ENCODE peak calls at places on chromosome 21, in ten cellular contexts. B, A, O, U, G, S, F, W, Y and L are unnamed samples.

GRCh38 chr21:30238168-30238567 is 22.3 kb upstream of the CLDN8 start:
- DNase-seq in B (no peak), A (no peak), O (no peak), U (no peak), G (no peak), S (no peak), F (no peak), W (no peak), Y (no peak), L (no peak)

GRCh38 chr21:15848632-15849031 is 118.8 kb downstream of the USP25 start:
- DNase-seq in B (peak; percentile 83), A (no peak), O (no peak), U (no peak), G (peak; percentile 73), S (peak; percentile 42), F (no peak), W (no peak), Y (peak; percentile 36), L (no peak)

GRCh38 chr21:46363698-46364097 is 39.7 kb downstream of the PCNT start:
- DNase-seq in B (no peak), A (no peak), O (no peak), U (no peak), G (no peak), S (no peak), F (no peak), W (no peak), Y (no peak), L (no peak)

GRCh38 chr21:16794944-16795343 is 717.9 kb upstream of the CXADR start:
- DNase-seq in B (peak; percentile 96), A (no peak), O (peak; percentile 80), U (peak; percentile 57), G (peak; percentile 95), S (peak; percentile 65), F (no peak), W (no peak), Y (peak; percentile 83), L (peak; percentile 51)

GRCh38 chr21:32578107-32578691 is 7.1 kb downstream of the TCP10L start:
- DNase-seq in B (peak; percentile 6), A (peak; percentile 71), O (no peak), U (no peak), G (peak; percentile 25), S (no peak), F (no peak), W (peak; percentile 85), Y (peak; percentile 22), L (no peak)

GRCh38 chr21:27026501-27026900 is 59.6 kb upstream of the ADAMTS5 start:
- DNase-seq in B (no peak), A (no peak), O (no peak), U (no peak), G (peak; percentile 25), S (no peak), F (no peak), W (no peak), Y (no peak), L (no peak)

GRCh38 chr21:15441060-15441493 is 288.7 kb upstream of the USP25 start:
- DNase-seq in B (no peak), A (peak; percentile 84), O (no peak), U (no peak), G (no peak), S (no peak), F (no peak), W (no peak), Y (no peak), L (no peak)

GRCh38 chr21:43331962-43332458 is 94.9 kb downstream of the SIK1 start:
- DNase-seq in B (peak; percentile 86), A (no peak), O (peak; percentile 61), U (no peak), G (peak; percentile 97), S (peak; percentile 95), F (peak; percentile 89), W (no peak), Y (peak; percentile 93), L (no peak)

GRCh38 chr21:34813266-34813886 is 144.6 kb downstream of the CLIC6 start:
- DNase-seq in B (peak; percentile 93), A (no peak), O (no peak), U (no peak), G (peak; percentile 91), S (peak; percentile 81), F (no peak), W (peak; percentile 82), Y (peak; percentile 81), L (no peak)

GRCh38 chr21:16644690-16645089 is 868.2 kb upstream of the CXADR start:
- DNase-seq in B (peak; percentile 78), A (no peak), O (no peak), U (no peak), G (peak; percentile 43), S (peak; percentile 27), F (no peak), W (no peak), Y (peak; percentile 40), L (no peak)

DNA sequence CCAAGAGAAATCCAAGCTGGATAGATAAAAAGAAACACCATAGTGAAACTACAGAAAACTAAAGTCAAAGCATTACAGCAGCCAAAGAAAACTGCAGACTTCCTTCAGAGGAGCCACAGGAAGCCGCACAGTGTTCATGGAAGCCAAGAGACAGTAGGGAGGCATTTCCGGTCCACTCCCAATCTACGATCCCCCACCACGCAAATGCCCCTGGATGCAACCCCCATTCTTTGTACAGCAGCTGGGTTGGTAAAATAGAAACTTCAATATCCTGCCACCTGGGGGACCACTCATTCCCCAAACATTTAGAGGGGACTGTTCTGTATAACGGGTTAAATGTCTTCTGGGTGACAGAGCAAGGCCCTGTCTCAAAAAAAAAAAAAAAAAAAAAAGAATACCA is 43.9 kb upstream of the TSPEAR start:
- DNase-seq in B (no peak), A (no peak), O (no peak), U (no peak), G (peak; percentile 76), S (no peak), F (no peak), W (no peak), Y (peak; percentile 88), L (no peak)
- TF ChIP-seq CTCF in B (no peak), A (no peak), O (no peak), U (no peak), G (peak; percentile 32), S (no peak), F (no peak), W (no peak), Y (peak; percentile 39), L (no peak)

GRCh38 chr21:38171723-38172344 is 85.0 kb upstream of the KCNJ15 start:
- DNase-seq in B (peak; percentile 84), A (peak; percentile 72), O (no peak), U (no peak), G (peak; percentile 77), S (peak; percentile 85), F (no peak), W (no peak), Y (peak; percentile 46), L (peak; percentile 69)
- TF ChIP-seq CTCF in B (peak; percentile 36), A (no peak), O (no peak), U (no peak), G (peak; percentile 23), S (peak; percentile 33), F (no peak), W (no peak), Y (peak; percentile 10), L (peak; percentile 29)

GRCh38 chr21:36166705-36167104 is 10.1 kb downstream of the DOP1B start:
- DNase-seq in B (no peak), A (no peak), O (no peak), U (no peak), G (no peak), S (peak; percentile 76), F (no peak), W (no peak), Y (no peak), L (no peak)

GRCh38 chr21:36171327-36171726 is 14.7 kb downstream of the DOP1B start:
- DNase-seq in B (no peak), A (no peak), O (no peak), U (no peak), G (no peak), S (no peak), F (no peak), W (no peak), Y (no peak), L (no peak)

GRCh38 chr21:36170823-36171222 is 14.2 kb downstream of the DOP1B start:
- DNase-seq in B (no peak), A (no peak), O (no peak), U (no peak), G (no peak), S (no peak), F (no peak), W (no peak), Y (no peak), L (no peak)

GRCh38 chr21:36171741-36172331 is 15.2 kb downstream of the DOP1B start:
- DNase-seq in B (no peak), A (no peak), O (peak; percentile 20), U (no peak), G (no peak), S (no peak), F (no peak), W (no peak), Y (no peak), L (no peak)

DNA sequence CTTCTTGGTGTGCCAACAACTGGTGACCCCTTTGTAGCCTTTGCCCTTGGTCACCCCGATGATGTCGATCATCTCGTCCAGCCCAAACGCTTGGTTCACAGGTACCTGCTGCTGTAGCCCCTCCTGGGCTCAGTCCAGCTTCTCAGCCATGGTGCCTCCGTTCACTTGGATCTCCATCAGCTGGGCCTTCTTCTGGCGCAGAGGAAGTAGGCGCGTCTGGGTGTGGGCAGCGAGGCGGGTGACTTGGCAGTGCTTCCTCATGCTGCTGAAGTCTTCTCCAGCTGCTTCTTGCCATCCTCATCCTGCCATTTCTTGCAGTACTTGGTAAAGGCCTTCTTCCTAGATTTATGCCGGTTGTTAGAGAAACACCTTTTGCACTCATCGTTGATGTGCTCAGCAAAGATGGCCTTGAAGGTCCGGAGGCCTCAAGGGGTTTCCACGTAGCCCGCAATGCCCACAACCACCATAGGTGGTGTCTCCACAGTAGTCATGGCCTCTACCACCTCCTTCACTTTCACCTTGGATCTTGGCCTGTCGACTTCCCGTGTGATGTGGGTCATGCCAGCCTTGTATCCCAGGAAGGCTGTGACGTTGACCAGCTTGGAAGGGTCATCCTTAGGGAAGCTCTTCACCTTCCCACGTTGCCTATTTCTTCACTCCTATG is 13.0 kb downstream of the DOP1B start:
- DNase-seq in B (no peak), A (no peak), O (no peak), U (no peak), G (no peak), S (no peak), F (no peak), W (no peak), Y (no peak), L (no peak)
- TF ChIP-seq CTCF in B (peak; percentile 5), A (no peak), O (no peak), U (no peak), G (no peak), S (peak; percentile 21), F (no peak), W (no peak), Y (no peak), L (peak; percentile 8)

DNA sequence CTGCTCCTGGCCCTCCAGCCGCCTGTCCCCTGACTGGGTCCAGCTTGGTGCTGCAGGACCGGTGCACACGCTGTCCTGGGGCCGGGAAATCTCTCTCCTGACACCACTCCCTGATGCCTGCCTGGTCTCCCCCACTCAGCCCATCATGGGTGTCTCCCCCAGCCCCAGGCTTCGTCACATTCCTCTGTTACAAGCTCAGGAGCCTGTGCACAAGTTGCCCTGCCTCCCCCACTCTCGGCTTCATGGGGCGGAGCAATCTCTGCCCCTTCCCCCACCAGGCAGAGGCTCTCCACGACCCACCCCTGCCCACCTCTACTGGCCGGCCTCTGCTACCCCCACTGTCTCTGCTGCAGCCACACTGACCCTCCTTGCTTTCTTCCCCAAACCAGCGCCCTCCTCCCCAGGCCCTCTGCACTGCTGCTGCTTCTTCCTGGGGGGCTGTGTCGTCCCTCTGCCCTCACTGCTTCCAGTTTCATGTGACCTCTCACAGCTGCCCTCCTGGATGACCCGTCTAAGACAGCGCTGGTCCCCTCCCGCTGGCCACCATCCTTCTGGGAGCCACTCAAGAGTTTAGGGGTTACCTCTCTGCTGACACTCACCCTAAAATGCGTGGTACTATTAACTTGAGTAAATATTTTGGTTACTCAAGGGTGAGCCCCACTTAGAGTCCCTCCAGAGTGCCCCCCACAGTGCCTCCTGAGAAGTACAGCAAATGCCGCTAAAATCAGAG is 5.7 kb upstream of the RIPK4 start:
- DNase-seq in B (no peak), A (peak; percentile 49), O (no peak), U (no peak), G (no peak), S (no peak), F (no peak), W (peak; percentile 65), Y (no peak), L (no peak)
- TF ChIP-seq CTCF in B (no peak), A (peak; percentile 15), O (no peak), U (no peak), G (no peak), S (no peak), F (no peak), W (no peak), Y (no peak), L (no peak)